ENCODE peak calls at places on chromosomes 4 and X, in six cellular contexts. T is NCI-H1092; Y is activated CD8-positive, alpha-beta T cell treated with anti-CD3 and anti-CD28 coated beads for 36 hours; R is NCI-H524 treated with DMSO at 0.1 percent for 48 hours; N is tibial artery; J is retina. M is an unnamed sample.

GRCh38 chr4:108774809-108775530 is 12.1 kb upstream of the ETNPPL start:
- DNase-seq in T (no peak), Y (no peak), R (no peak), N (peak; percentile 73), J (no peak), M (no peak)

GRCh38 chr4:48254381-48255072 is 15.1 kb downstream of the TEC start:
- DNase-seq in T (peak; percentile 95), Y (no peak), R (no peak), N (no peak), J (no peak), M (no peak)

GRCh38 chr4:165873298-165874071 is 448 bp downstream of the TLL1 start:
- DNase-seq in T (no peak), Y (peak; percentile 5), R (no peak), N (no peak), J (peak; percentile 84), M (no peak)

GRCh38 chrX:45011597-45011996 is 138.6 kb downstream of the KDM6A start:
- DNase-seq in T (no peak), Y (no peak), R (no peak), N (no peak), J (no peak), M (no peak)

GRCh38 chr4:48244665-48245064 is 25.0 kb downstream of the TEC start:
- DNase-seq in T (no peak), Y (no peak), R (no peak), N (no peak), J (no peak), M (no peak)

GRCh38 chr4:75038376-75038775 is 105.5 kb downstream of the PARM1 start:
- DNase-seq in T (no peak), Y (no peak), R (no peak), N (no peak), J (no peak), M (no peak)

GRCh38 chrX:16436348-16437188 is 213.4 kb upstream of the S100G start:
- DNase-seq in T (peak; percentile 54), Y (peak; percentile 78), R (peak; percentile 15), N (peak; percentile 77), J (peak; percentile 56), M (peak; percentile 28)

GRCh38 chrX:103442536-103442901 is 66.2 kb downstream of the BEX3 start:
- DNase-seq in T (no peak), Y (no peak), R (no peak), N (no peak), J (no peak), M (no peak)

GRCh38 chr4:54092800-54093608 is 7.0 kb upstream of the GSX2 start:
- DNase-seq in T (no peak), Y (no peak), R (no peak), N (no peak), J (peak; percentile 57), M (no peak)

GRCh38 chr4:184727430-184727829 is 6.5 kb downstream of the CENPU start:
- DNase-seq in T (no peak), Y (no peak), R (no peak), N (no peak), J (no peak), M (no peak)

GRCh38 chr4:147761218-147761883 is 29.5 kb downstream of the ARHGAP10 start:
- DNase-seq in T (no peak), Y (no peak), R (no peak), N (no peak), J (no peak), M (no peak)

GRCh38 chr4:6581566-6582121 is 6.7 kb downstream of the MAN2B2 start:
- DNase-seq in T (no peak), Y (no peak), R (no peak), N (no peak), J (no peak), M (no peak)

GRCh38 chr4:176563591-176563990 is 229.1 kb downstream of the VEGFC start:
- DNase-seq in T (no peak), Y (no peak), R (no peak), N (no peak), J (no peak), M (no peak)

GRCh38 chrX:17009856-17010650 is 63.6 kb downstream of the REPS2 start:
- DNase-seq in T (no peak), Y (no peak), R (no peak), N (no peak), J (no peak), M (no peak)

GRCh38 chr4:16227462-16227868 is 1.2 kb upstream of the TAPT1 start:
- DNase-seq in T (no peak), Y (peak; percentile 32), R (no peak), N (peak; percentile 79), J (no peak), M (peak; percentile 56)

GRCh38 chr4:52250124-52250523 is 199.0 kb downstream of the SPATA18 start:
- DNase-seq in T (peak; percentile 95), Y (no peak), R (no peak), N (peak; percentile 82), J (peak; percentile 30), M (peak; percentile 59)

GRCh38 chr4:181582595-181582994 is 660.6 kb upstream of the TENM3 start:
- DNase-seq in T (no peak), Y (peak; percentile 3), R (no peak), N (no peak), J (no peak), M (no peak)

GRCh38 chr4:80036949-80037348 is 36.1 kb downstream of the ANTXR2 start:
- DNase-seq in T (no peak), Y (no peak), R (no peak), N (no peak), J (no peak), M (no peak)

GRCh38 chr4:140996757-140997156 is 136.5 kb downstream of the RNF150 start:
- DNase-seq in T (no peak), Y (no peak), R (no peak), N (no peak), J (no peak), M (no peak)

GRCh38 chrX:84161641-84162040 is 26.4 kb downstream of the RPS6KA6 start:
- DNase-seq in T (no peak), Y (no peak), R (no peak), N (no peak), J (no peak), M (no peak)

M was measured in gastrocnemius medialis.